ENCODE peak calls at places on chromosomes 13 and 19, in eight cellular contexts. T is OCI-LY7, N is hepatocyte, R is MM.1S, S is neural progenitor cell, W is HCT116, U is SK-N-SH, J is PC-3. B is an unnamed sample.

GRCh38 chr13:73138276-73138950 is 79.6 kb downstream of the KLF5 start:
- DNase-seq in T (no peak), N (peak; percentile 55), R (no peak), S (no peak), W (no peak), U (no peak), J (peak; percentile 83), B (peak; percentile 20)

GRCh38 chr19:53917356-53917755 is 8.3 kb downstream of the CACNG7 start:
- DNase-seq in T (no peak), N (no peak), R (no peak), S (no peak), W (no peak), U (no peak), J (no peak), B (no peak)

GRCh38 chr19:49869009-49869483 is 1.7 kb upstream of the PNKP start:
- DNase-seq in T (no peak), N (no peak), R (no peak), S (no peak), W (no peak), U (peak; percentile 60), J (no peak), B (no peak)

GRCh38 chr13:44698076-44698475 is 121.9 kb upstream of the TSC22D1 start:
- DNase-seq in T (no peak), N (no peak), R (no peak), S (peak; percentile 42), W (no peak), U (no peak), J (no peak), B (no peak)

GRCh38 chr13:113500530-113501265 is 10.2 kb upstream of the DCUN1D2 start:
- DNase-seq in T (no peak), N (no peak), R (no peak), S (no peak), W (no peak), U (no peak), J (no peak), B (no peak)

GRCh38 chr13:105037064-105037463 is 1498.4 kb downstream of the EFNB2 start:
- DNase-seq in T (no peak), N (no peak), R (no peak), S (no peak), W (no peak), U (no peak), J (peak; percentile 23), B (no peak)

GRCh38 chr13:19984430-19985218 is 26.1 kb downstream of the ZMYM2 start:
- DNase-seq in T (peak; percentile 49), N (peak; percentile 41), R (peak; percentile 14), S (peak; percentile 55), W (peak; percentile 12), U (peak; percentile 20), J (peak; percentile 55), B (peak; percentile 84)

GRCh38 chr19:36526581-36526980 is 1.5 kb downstream of the ZNF260 start:
- DNase-seq in T (no peak), N (no peak), R (no peak), S (no peak), W (no peak), U (no peak), J (no peak), B (no peak)

DNA sequence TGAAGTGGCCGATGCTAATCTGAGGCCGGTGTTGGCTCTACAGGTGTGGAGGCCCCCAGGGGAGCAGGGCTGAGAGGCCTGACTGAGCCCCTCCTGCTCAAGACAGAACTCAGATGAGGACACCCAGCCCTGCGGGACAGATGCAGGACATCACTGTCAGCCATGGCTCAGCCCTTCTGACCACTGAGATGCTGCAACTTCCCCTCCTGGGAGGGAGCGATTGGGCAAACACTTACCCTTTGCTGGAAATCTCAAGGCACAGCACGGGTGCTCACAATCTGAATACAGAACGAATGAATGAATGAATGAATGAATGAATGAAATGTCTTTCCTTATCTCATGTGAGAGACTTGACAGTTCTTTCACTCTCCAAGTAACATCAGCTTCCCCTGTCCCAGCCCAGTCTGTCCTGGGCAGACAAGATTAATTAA is 3.5 kb upstream of the SIGLEC7 start:
- DNase-seq in T (no peak), N (no peak), R (no peak), S (no peak), W (no peak), U (no peak), J (no peak), B (no peak)
- TF ChIP-seq EZH2phosphoT487 in T (no peak), N (no peak), R (no peak), S (no peak), W (no peak), U (no peak), J (no peak), B (no peak)

GRCh38 chr19:45784096-45784495 is 1.8 kb upstream of the DMPK start:
- DNase-seq in T (no peak), N (no peak), R (no peak), S (no peak), W (no peak), U (no peak), J (no peak), B (no peak)
- H3K27ac ChIP-seq in T (no peak overlapping the region), N (peak overlapping the region; percentile 93), R (no peak overlapping the region), S (no peak overlapping the region), W (peak overlapping the region; percentile 91), U (peak overlapping the region; percentile 86), J (no peak overlapping the region), B (no peak overlapping the region)

GRCh38 chr19:10769533-10770491 is 51.9 kb downstream of the DNM2 start:
- DNase-seq in T (peak; percentile 21), N (peak; percentile 72), R (no peak), S (peak; percentile 50), W (no peak), U (peak; percentile 80), J (peak; percentile 33), B (peak; percentile 39)
- TF ChIP-seq CTCF in T (peak; percentile 29), N (peak; percentile 37), R (no peak), S (peak; percentile 24), W (peak; percentile 26), U (peak; percentile 37), J (peak; percentile 50), B (peak; percentile 43)

GRCh38 chr13:24039621-24040475 is 120.7 kb upstream of the SPATA13 start:
- DNase-seq in T (no peak), N (no peak), R (no peak), S (no peak), W (no peak), U (no peak), J (no peak), B (no peak)
- TF ChIP-seq EZH2phosphoT487 in T (no peak), N (no peak), R (no peak), S (no peak), W (no peak), U (no peak), J (no peak), B (no peak)

DNA sequence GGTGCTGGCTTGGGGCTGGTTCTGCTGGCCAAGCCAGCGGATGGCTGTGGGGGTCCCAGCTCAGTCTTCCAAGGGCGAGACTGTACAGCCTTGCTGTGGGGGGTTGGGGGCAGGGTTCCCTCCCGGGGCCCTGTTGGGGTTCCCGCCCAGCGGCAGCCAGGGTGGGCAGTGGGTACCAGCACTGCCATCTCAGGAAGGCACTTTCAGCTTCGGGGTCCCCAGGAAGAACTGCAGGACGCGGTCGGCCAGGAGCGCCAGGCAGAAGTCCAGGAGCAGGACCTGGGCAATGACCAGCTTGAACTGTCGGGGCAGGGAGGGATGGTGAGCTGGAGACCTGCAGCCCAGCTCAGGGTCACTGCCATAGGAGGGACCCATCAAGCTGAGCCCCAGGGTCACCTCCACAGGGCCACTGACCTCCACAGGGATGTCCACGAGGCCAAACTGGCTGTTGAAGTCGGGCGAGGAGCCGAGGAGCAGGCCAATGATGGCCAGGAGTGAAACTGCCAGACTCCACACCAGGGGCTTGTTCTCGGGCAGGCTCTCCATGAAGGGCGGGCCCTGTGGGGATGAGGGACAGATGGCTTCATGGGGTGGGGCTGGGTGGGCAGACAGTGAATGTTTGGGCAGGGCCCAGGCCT is 1.9 kb upstream of the GMIP start:
- DNase-seq in T (no peak), N (no peak), R (no peak), S (no peak), W (no peak), U (no peak), J (no peak), B (no peak)
- H3K27ac ChIP-seq in T (no peak overlapping the region), N (no peak overlapping the region), R (no peak overlapping the region), S (no peak overlapping the region), W (no peak overlapping the region), U (no peak overlapping the region), J (no peak overlapping the region), B (no peak overlapping the region)

GRCh38 chr19:55212447-55212846 is 3.1 kb upstream of the PTPRH start:
- DNase-seq in T (peak; percentile 87), N (peak; percentile 34), R (peak; percentile 82), S (no peak), W (peak; percentile 72), U (no peak), J (peak; percentile 95), B (peak; percentile 44)
- TF ChIP-seq CTCF in T (peak; percentile 97), N (peak; percentile 29), R (peak; percentile 96), S (peak; percentile 16), W (peak; percentile 95), U (peak; percentile 25), J (peak; percentile 99), B (peak; percentile 51)

GRCh38 chr13:32305646-32306045 is 9.5 kb downstream of the ZAR1L start:
- DNase-seq in T (no peak), N (no peak), R (no peak), S (no peak), W (no peak), U (no peak), J (no peak), B (no peak)

GRCh38 chr13:32314271-32314967 is 744 bp downstream of the ZAR1L start:
- DNase-seq in T (no peak), N (no peak), R (no peak), S (no peak), W (no peak), U (no peak), J (no peak), B (no peak)

GRCh38 chr13:32309312-32309711 is 5.9 kb downstream of the ZAR1L start:
- DNase-seq in T (peak; percentile 4), N (no peak), R (no peak), S (no peak), W (no peak), U (no peak), J (no peak), B (no peak)

GRCh38 chr13:32311188-32311897 is 3.8 kb downstream of the ZAR1L start:
- DNase-seq in T (no peak), N (no peak), R (no peak), S (no peak), W (no peak), U (no peak), J (no peak), B (no peak)

GRCh38 chr13:32309812-32310706 is 5.1 kb downstream of the ZAR1L start:
- DNase-seq in T (peak; percentile 67), N (peak; percentile 74), R (peak; percentile 51), S (peak; percentile 63), W (peak; percentile 54), U (peak; percentile 47), J (peak; percentile 65), B (peak; percentile 74)
- TF ChIP-seq EZH2phosphoT487 in T (no peak), N (no peak), R (no peak), S (no peak), W (no peak), U (no peak), J (no peak), B (no peak)

DNA sequence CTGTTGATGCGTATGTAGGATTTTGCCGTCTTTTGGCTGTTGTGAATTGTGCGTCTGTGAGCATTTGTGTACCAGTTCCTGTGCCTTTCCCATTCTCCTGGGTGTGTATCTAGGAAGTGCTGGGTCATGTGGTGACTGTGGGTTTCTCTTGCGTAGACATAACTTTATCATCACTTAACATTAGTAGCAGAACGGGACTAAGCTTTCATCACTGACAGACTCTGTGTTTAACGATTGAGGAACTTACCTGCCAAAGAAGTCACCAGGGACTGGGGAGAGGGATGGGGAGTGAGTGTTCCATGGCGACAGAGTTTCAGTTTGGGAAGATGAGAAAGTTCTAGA is 15.0 kb downstream of the FZR1 start:
- DNase-seq in T (no peak), N (no peak), R (no peak), S (no peak), W (no peak), U (no peak), J (no peak), B (no peak)
- H3K27ac ChIP-seq in T (no peak overlapping the region), N (no peak overlapping the region), R (no peak overlapping the region), S (no peak overlapping the region), W (no peak overlapping the region), U (no peak overlapping the region), J (no peak overlapping the region), B (no peak overlapping the region)